ENCODE peak calls at places on chromosomes 5 and 9, in four cellular contexts. One of them, this sample, is unnamed. For H3K4me1, the result is how much of the 10 kb centered on the place peaks cover.

GRCh38 chr5:88675758-88676636 is 207.0 kb downstream of the MEF2C start:
- DNase-seq in neural progenitor cell: peak
- DNase-seq in K562: no peak
- DNase-seq in CD8-positive, alpha-beta T cell: no peak
- DNase-seq in this sample: no peak

GRCh38 chr9:86286278-86286677 is 3.9 kb upstream of the ISCA1 start:
- DNase-seq in neural progenitor cell: no peak
- DNase-seq in K562: peak
- DNase-seq in CD8-positive, alpha-beta T cell: no peak
- DNase-seq in this sample: no peak

GRCh38 chr5:17069995-17070405 is 133.9 kb upstream of the MYO10 start:
- DNase-seq in neural progenitor cell: no peak
- DNase-seq in K562: no peak
- DNase-seq in CD8-positive, alpha-beta T cell: no peak
- DNase-seq in this sample: no peak

GRCh38 chr5:59007460-59008063 is 424.7 kb downstream of the RAB3C start:
- DNase-seq in neural progenitor cell: peak
- DNase-seq in K562: no peak
- DNase-seq in CD8-positive, alpha-beta T cell: no peak
- DNase-seq in this sample: no peak

GRCh38 chr5:95963650-95964410 is 2.2 kb upstream of the ELL2 start:
- DNase-seq in neural progenitor cell: no peak
- DNase-seq in K562: no peak
- DNase-seq in CD8-positive, alpha-beta T cell: no peak
- DNase-seq in this sample: no peak

GRCh38 chr9:131393622-131394463 is at the start of gene PRRC2B:
- DNase-seq in neural progenitor cell: peak
- DNase-seq in K562: peak
- DNase-seq in CD8-positive, alpha-beta T cell: peak
- DNase-seq in this sample: peak

GRCh38 chr5:150263801-150264621 is 25.6 kb downstream of the CAMK2A start:
- DNase-seq in neural progenitor cell: no peak
- DNase-seq in K562: peak
- DNase-seq in CD8-positive, alpha-beta T cell: no peak
- DNase-seq in this sample: peak

GRCh38 chr9:17064558-17064957 is 70.3 kb upstream of the CNTLN start:
- DNase-seq in neural progenitor cell: no peak
- DNase-seq in K562: no peak
- DNase-seq in CD8-positive, alpha-beta T cell: no peak
- DNase-seq in this sample: no peak

GRCh38 chr9:125990793-125991220 is 243.6 kb downstream of the PBX3 start:
- DNase-seq in neural progenitor cell: no peak
- DNase-seq in K562: no peak
- DNase-seq in CD8-positive, alpha-beta T cell: no peak
- DNase-seq in this sample: no peak

GRCh38 chr5:74875994-74876791 is 10.0 kb upstream of the FAM169A start:
- DNase-seq in neural progenitor cell: no peak
- DNase-seq in K562: no peak
- DNase-seq in CD8-positive, alpha-beta T cell: no peak
- DNase-seq in this sample: no peak

GRCh38 chr5:125633523-125633922 is 789.7 kb upstream of the GRAMD2B start:
- DNase-seq in neural progenitor cell: no peak
- DNase-seq in K562: no peak
- DNase-seq in CD8-positive, alpha-beta T cell: no peak
- DNase-seq in this sample: no peak

GRCh38 chr5:43802119-43802518 is 199.1 kb downstream of the NNT start:
- DNase-seq in neural progenitor cell: no peak
- DNase-seq in K562: no peak
- DNase-seq in CD8-positive, alpha-beta T cell: no peak
- DNase-seq in this sample: no peak

GRCh38 chr5:132501961-132502931 is 11.7 kb upstream of the IRF1 start:
- DNase-seq in neural progenitor cell: no peak
- DNase-seq in K562: no peak
- DNase-seq in CD8-positive, alpha-beta T cell: no peak
- DNase-seq in this sample: no peak

GRCh38 chr9:32218100-32218767 is 166.2 kb upstream of the ACO1 start:
- DNase-seq in neural progenitor cell: no peak
- DNase-seq in K562: no peak
- DNase-seq in CD8-positive, alpha-beta T cell: no peak
- DNase-seq in this sample: no peak

GRCh38 chr5:134006119-134006514 is 1.3 kb upstream of the VDAC1 start:
- DNase-seq in neural progenitor cell: peak
- DNase-seq in K562: no peak
- DNase-seq in CD8-positive, alpha-beta T cell: no peak
- DNase-seq in this sample: no peak

GRCh38 chr9:110755179-110755578 is 86.6 kb downstream of the MUSK start:
- DNase-seq in neural progenitor cell: no peak
- DNase-seq in K562: no peak
- DNase-seq in CD8-positive, alpha-beta T cell: no peak
- DNase-seq in this sample: no peak

GRCh38 chr5:98454407-98454806 is 319.1 kb upstream of the RGMB start:
- DNase-seq in neural progenitor cell: no peak
- DNase-seq in K562: no peak
- DNase-seq in CD8-positive, alpha-beta T cell: no peak
- DNase-seq in this sample: no peak

GRCh38 chr5:113058706-113059226 is 82.2 kb downstream of the DCP2 start:
- DNase-seq in neural progenitor cell: no peak
- DNase-seq in K562: no peak
- DNase-seq in CD8-positive, alpha-beta T cell: no peak
- DNase-seq in this sample: no peak

GRCh38 chr9:68949271-68950000 is 64.5 kb downstream of the PRKACG start:
- DNase-seq in neural progenitor cell: no peak
- DNase-seq in K562: no peak
- DNase-seq in CD8-positive, alpha-beta T cell: no peak
- DNase-seq in this sample: peak

GRCh38 chr9:36665387-36665786 is 92.7 kb downstream of the MELK start:
- DNase-seq in neural progenitor cell: no peak
- DNase-seq in K562: no peak
- DNase-seq in CD8-positive, alpha-beta T cell: no peak
- DNase-seq in this sample: no peak

GRCh38 chr5:168579206-168579986 is at the start of gene PANK3:
- DNase-seq in neural progenitor cell: peak
- DNase-seq in K562: peak
- DNase-seq in CD8-positive, alpha-beta T cell: peak
- DNase-seq in this sample: peak

GRCh38 chr9:123120131-123120530 is 86.7 kb downstream of the GPR21 start:
- DNase-seq in neural progenitor cell: peak
- DNase-seq in K562: no peak
- DNase-seq in CD8-positive, alpha-beta T cell: no peak
- DNase-seq in this sample: no peak

GRCh38 chr9:128005938-128006337 is 25.1 kb upstream of the EEIG1 start:
- DNase-seq in neural progenitor cell: peak
- DNase-seq in K562: no peak
- DNase-seq in CD8-positive, alpha-beta T cell: no peak
- DNase-seq in this sample: peak

GRCh38 chr9:110126457-110126856 is 81.5 kb downstream of the C9orf152 start:
- DNase-seq in neural progenitor cell: no peak
- DNase-seq in K562: no peak
- DNase-seq in CD8-positive, alpha-beta T cell: no peak
- DNase-seq in this sample: no peak

GRCh38 chr9:131758972-131759647 is 19.2 kb upstream of the RAPGEF1 start:
- DNase-seq in neural progenitor cell: no peak
- DNase-seq in K562: no peak
- DNase-seq in CD8-positive, alpha-beta T cell: no peak
- DNase-seq in this sample: no peak

GRCh38 chr9:75085640-75086039 is 2.3 kb downstream of the NMRK1 start:
- DNase-seq in neural progenitor cell: no peak
- DNase-seq in K562: no peak
- DNase-seq in CD8-positive, alpha-beta T cell: no peak
- DNase-seq in this sample: no peak

GRCh38 chr5:160188151-160188967 is 40.9 kb upstream of the FABP6 start:
- DNase-seq in neural progenitor cell: peak
- DNase-seq in K562: peak
- DNase-seq in CD8-positive, alpha-beta T cell: no peak
- DNase-seq in this sample: peak

GRCh38 chr5:33441241-33441844 is 578 bp downstream of the TARS1 start:
- DNase-seq in neural progenitor cell: peak
- DNase-seq in K562: peak
- DNase-seq in CD8-positive, alpha-beta T cell: peak
- DNase-seq in this sample: peak

GRCh38 chr9:18394847-18395355 is 79.1 kb upstream of the ADAMTSL1 start:
- DNase-seq in neural progenitor cell: no peak
- DNase-seq in K562: no peak
- DNase-seq in CD8-positive, alpha-beta T cell: no peak
- DNase-seq in this sample: no peak

GRCh38 chr5:60668715-60669304 is 31.2 kb downstream of the DEPDC1B start:
- DNase-seq in neural progenitor cell: peak
- DNase-seq in K562: no peak
- DNase-seq in CD8-positive, alpha-beta T cell: no peak
- DNase-seq in this sample: no peak

GRCh38 chr5:75463726-75464125 is 47.7 kb downstream of the CERT1 start:
- DNase-seq in neural progenitor cell: no peak
- DNase-seq in K562: no peak
- DNase-seq in CD8-positive, alpha-beta T cell: no peak
- DNase-seq in this sample: no peak

GRCh38 chr5:79001471-79001870 is 16.4 kb upstream of the ARSB start:
- DNase-seq in neural progenitor cell: no peak
- DNase-seq in K562: no peak
- DNase-seq in CD8-positive, alpha-beta T cell: no peak
- DNase-seq in this sample: no peak

GRCh38 chr5:16931334-16932110 is 4.6 kb downstream of the MYO10 start:
- DNase-seq in neural progenitor cell: no peak
- DNase-seq in K562: no peak
- DNase-seq in CD8-positive, alpha-beta T cell: no peak
- DNase-seq in this sample: no peak

GRCh38 chr9:112604790-112605189 is 113.1 kb downstream of the INIP start:
- DNase-seq in neural progenitor cell: no peak
- DNase-seq in K562: no peak
- DNase-seq in CD8-positive, alpha-beta T cell: no peak
- DNase-seq in this sample: no peak

GRCh38 chr9:13791816-13792215 is 512.3 kb upstream of the MPDZ start:
- DNase-seq in neural progenitor cell: peak
- DNase-seq in K562: no peak
- DNase-seq in CD8-positive, alpha-beta T cell: no peak
- DNase-seq in this sample: no peak

GRCh38 chr5:94276751-94277150 is 341.7 kb downstream of the KIAA0825 start:
- DNase-seq in neural progenitor cell: no peak
- DNase-seq in K562: no peak
- DNase-seq in CD8-positive, alpha-beta T cell: no peak
- DNase-seq in this sample: no peak

GRCh38 chr5:73631500-73631899 is 5.5 kb downstream of the ARHGEF28 start:
- DNase-seq in neural progenitor cell: no peak
- DNase-seq in K562: no peak
- DNase-seq in CD8-positive, alpha-beta T cell: no peak
- DNase-seq in this sample: no peak

GRCh38 chr5:73633060-73633459 is 7.1 kb downstream of the ARHGEF28 start:
- DNase-seq in neural progenitor cell: no peak
- DNase-seq in K562: no peak
- DNase-seq in CD8-positive, alpha-beta T cell: no peak
- DNase-seq in this sample: no peak

GRCh38 chr5:73626814-73627313 is 868 bp downstream of the ARHGEF28 start:
- DNase-seq in neural progenitor cell: no peak
- DNase-seq in K562: no peak
- DNase-seq in CD8-positive, alpha-beta T cell: no peak
- DNase-seq in this sample: no peak

GRCh38 chr5:73629456-73629855 is 3.5 kb downstream of the ARHGEF28 start:
- DNase-seq in neural progenitor cell: no peak
- DNase-seq in K562: no peak
- DNase-seq in CD8-positive, alpha-beta T cell: no peak
- DNase-seq in this sample: no peak

GRCh38 chr5:73630760-73631159 is 4.8 kb downstream of the ARHGEF28 start:
- DNase-seq in neural progenitor cell: no peak
- DNase-seq in K562: no peak
- DNase-seq in CD8-positive, alpha-beta T cell: no peak
- DNase-seq in this sample: no peak
- H3K4me1 ChIP-seq in neural progenitor cell: under half
- H3K4me1 ChIP-seq in K562: under half
- H3K4me1 ChIP-seq in CD8-positive, alpha-beta T cell: under half
- H3K4me1 ChIP-seq in this sample: under half

GRCh38 chr5:13188393-13188792 is 756.1 kb downstream of the DNAH5 start:
- DNase-seq in neural progenitor cell: no peak
- DNase-seq in K562: no peak
- DNase-seq in CD8-positive, alpha-beta T cell: no peak
- DNase-seq in this sample: no peak
- H3K4me3 ChIP-seq in neural progenitor cell: no peak
- H3K4me3 ChIP-seq in K562: no peak
- H3K4me3 ChIP-seq in CD8-positive, alpha-beta T cell: no peak
- H3K4me3 ChIP-seq in this sample: no peak

DNA sequence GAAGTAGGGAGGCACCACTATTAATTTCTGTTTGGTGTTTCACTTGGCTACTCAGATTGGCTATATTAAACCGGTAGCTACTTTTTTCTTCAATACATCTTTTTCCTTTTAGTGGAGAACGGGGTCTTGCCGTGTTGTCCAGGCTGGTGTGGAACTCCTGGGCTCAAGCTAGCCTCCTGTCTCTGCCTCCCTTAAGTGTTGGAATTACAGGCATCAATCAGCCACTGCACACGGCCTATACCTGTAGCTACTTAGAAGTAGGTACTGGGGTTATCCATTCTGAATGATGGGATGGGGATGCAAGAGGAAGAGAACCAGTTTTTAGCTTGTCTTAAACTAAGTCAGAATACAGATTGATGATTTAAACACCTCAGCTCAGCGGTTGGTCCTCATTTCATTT is 1.7 kb downstream of the UBE2D2 start:
- DNase-seq in neural progenitor cell: no peak
- DNase-seq in K562: no peak
- DNase-seq in CD8-positive, alpha-beta T cell: no peak
- DNase-seq in this sample: no peak
- H3K4me1 ChIP-seq in neural progenitor cell: under half
- H3K4me1 ChIP-seq in K562: under half
- H3K4me1 ChIP-seq in CD8-positive, alpha-beta T cell: under half
- H3K4me1 ChIP-seq in this sample: under half

DNA sequence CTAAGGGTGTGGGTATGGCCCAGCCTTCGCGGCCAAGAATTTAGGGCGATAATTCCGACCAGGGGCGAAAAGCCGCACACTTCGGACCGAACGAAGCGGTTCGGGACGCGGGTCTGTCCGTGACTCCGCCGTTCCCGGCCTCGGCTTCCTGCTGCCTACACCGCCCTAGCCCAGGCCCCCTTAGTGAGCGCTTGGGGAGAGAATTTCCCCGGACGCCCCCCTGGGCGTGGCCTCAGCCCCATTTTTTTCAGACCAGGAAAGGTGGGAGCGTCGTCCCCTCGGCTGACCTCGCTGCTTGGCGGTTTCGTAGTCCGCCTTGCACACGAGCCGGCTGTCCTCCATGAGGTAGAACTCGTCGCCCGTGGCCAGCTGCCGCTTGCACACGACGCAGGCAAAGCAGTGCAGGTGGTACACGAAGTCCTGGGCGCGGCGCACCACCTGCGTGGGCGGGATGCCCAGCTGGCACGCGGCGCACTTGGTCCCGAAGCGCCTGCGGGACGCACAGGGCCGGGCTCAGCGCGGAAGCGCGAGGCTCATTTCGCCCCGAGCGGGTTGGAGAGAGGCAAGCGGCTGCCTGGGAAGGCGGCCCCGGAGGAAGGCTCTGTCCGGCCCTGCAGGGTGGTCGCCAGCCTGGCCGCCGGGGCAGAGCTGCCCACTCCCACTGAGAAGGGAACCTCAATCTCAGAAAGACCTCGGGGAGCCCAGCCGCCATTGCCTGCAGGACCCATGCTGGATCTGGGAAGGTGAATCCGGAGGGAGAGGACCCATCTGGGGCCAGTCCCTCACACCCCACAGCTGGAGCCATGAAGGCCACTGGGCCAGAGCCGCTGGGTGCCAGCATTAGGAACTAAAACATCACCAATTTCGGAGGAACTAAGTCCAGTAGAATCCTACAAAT is 5.3 kb downstream of the LHX3 start:
- DNase-seq in neural progenitor cell: no peak
- DNase-seq in K562: no peak
- DNase-seq in CD8-positive, alpha-beta T cell: no peak
- DNase-seq in this sample: no peak
- H3K4me3 ChIP-seq in neural progenitor cell: no peak
- H3K4me3 ChIP-seq in K562: no peak
- H3K4me3 ChIP-seq in CD8-positive, alpha-beta T cell: no peak
- H3K4me3 ChIP-seq in this sample: no peak